ENCODE peak calls at places on chromosome X, in five cellular contexts. One of them, this sample, is unnamed.

GRCh38 chrX:68261060-68261672 is 172.1 kb downstream of the OPHN1 start:
- DNase-seq in H1: no peak
- DNase-seq in GM12892: no peak
- DNase-seq in HepG2: no peak
- DNase-seq in K562: no peak
- DNase-seq in this sample: no peak

GRCh38 chrX:150446995-150447394 is 83.9 kb downstream of the MAMLD1 start:
- DNase-seq in H1: no peak
- DNase-seq in GM12892: no peak
- DNase-seq in HepG2: no peak
- DNase-seq in K562: no peak
- DNase-seq in this sample: no peak

GRCh38 chrX:21166302-21166982 is 207.8 kb upstream of the CNKSR2 start:
- DNase-seq in H1: no peak
- DNase-seq in GM12892: no peak
- DNase-seq in HepG2: peak
- DNase-seq in K562: no peak
- DNase-seq in this sample: no peak

GRCh38 chrX:45781901-45782553 is 581.4 kb upstream of the DIPK2B start:
- DNase-seq in H1: no peak
- DNase-seq in GM12892: no peak
- DNase-seq in HepG2: peak
- DNase-seq in K562: no peak
- DNase-seq in this sample: no peak

GRCh38 chrX:105648732-105649131 is 173.6 kb upstream of the NRK start:
- DNase-seq in H1: no peak
- DNase-seq in GM12892: no peak
- DNase-seq in HepG2: no peak
- DNase-seq in K562: no peak
- DNase-seq in this sample: no peak

GRCh38 chrX:27491397-27491796 is 28.3 kb upstream of the PPP4R3C start:
- DNase-seq in H1: no peak
- DNase-seq in GM12892: no peak
- DNase-seq in HepG2: peak
- DNase-seq in K562: no peak
- DNase-seq in this sample: no peak

GRCh38 chrX:39642071-39642470 is 455.7 kb downstream of the BCOR start:
- DNase-seq in H1: no peak
- DNase-seq in GM12892: no peak
- DNase-seq in HepG2: peak
- DNase-seq in K562: no peak
- DNase-seq in this sample: no peak

GRCh38 chrX:139851730-139852129 is 81.1 kb downstream of the ATP11C start:
- DNase-seq in H1: no peak
- DNase-seq in GM12892: no peak
- DNase-seq in HepG2: no peak
- DNase-seq in K562: no peak
- DNase-seq in this sample: no peak

GRCh38 chrX:63658920-63659319 is 126.1 kb downstream of the ARHGEF9 start:
- DNase-seq in H1: no peak
- DNase-seq in GM12892: no peak
- DNase-seq in HepG2: no peak
- DNase-seq in K562: no peak
- DNase-seq in this sample: no peak

GRCh38 chrX:106780664-106781377 is 21.7 kb upstream of the TBC1D8B start:
- DNase-seq in H1: no peak
- DNase-seq in GM12892: no peak
- DNase-seq in HepG2: peak
- DNase-seq in K562: no peak
- DNase-seq in this sample: no peak

GRCh38 chrX:70970482-70970999 is 39.6 kb upstream of the SLC7A3 start:
- DNase-seq in H1: no peak
- DNase-seq in GM12892: no peak
- DNase-seq in HepG2: peak
- DNase-seq in K562: peak
- DNase-seq in this sample: no peak

GRCh38 chrX:70476934-70477733 is 32.5 kb downstream of the DLG3 start:
- DNase-seq in H1: peak
- DNase-seq in GM12892: no peak
- DNase-seq in HepG2: no peak
- DNase-seq in K562: peak
- DNase-seq in this sample: no peak

GRCh38 chrX:71282514-71283408 is 674 bp upstream of the NONO start:
- DNase-seq in H1: no peak
- DNase-seq in GM12892: no peak
- DNase-seq in HepG2: peak
- DNase-seq in K562: peak
- DNase-seq in this sample: no peak

GRCh38 chrX:1487401-1487800 is 34.7 kb upstream of the ASMTL start:
- DNase-seq in H1: no peak
- DNase-seq in GM12892: no peak
- DNase-seq in HepG2: no peak
- DNase-seq in K562: no peak
- DNase-seq in this sample: no peak

GRCh38 chrX:132984058-132984650 is 25.7 kb upstream of the HS6ST2 start:
- DNase-seq in H1: no peak
- DNase-seq in GM12892: no peak
- DNase-seq in HepG2: no peak
- DNase-seq in K562: no peak
- DNase-seq in this sample: no peak

GRCh38 chrX:134074151-134074550 is 88.8 kb upstream of the GPC3 start:
- DNase-seq in H1: no peak
- DNase-seq in GM12892: no peak
- DNase-seq in HepG2: peak
- DNase-seq in K562: no peak
- DNase-seq in this sample: no peak

GRCh38 chrX:4240541-4241194 is 527.2 kb upstream of the PRKX start:
- DNase-seq in H1: no peak
- DNase-seq in GM12892: no peak
- DNase-seq in HepG2: peak
- DNase-seq in K562: no peak
- DNase-seq in this sample: no peak

GRCh38 chrX:106935175-106935574 is 15.0 kb downstream of the CLDN2 start:
- DNase-seq in H1: no peak
- DNase-seq in GM12892: no peak
- DNase-seq in HepG2: no peak
- DNase-seq in K562: no peak
- DNase-seq in this sample: no peak

GRCh38 chrX:147978931-147979330 is 2.2 kb upstream of the FMR1NB start:
- DNase-seq in H1: no peak
- DNase-seq in GM12892: no peak
- DNase-seq in HepG2: no peak
- DNase-seq in K562: no peak
- DNase-seq in this sample: no peak

GRCh38 chrX:93874554-93874953 is 200.5 kb downstream of the FAM133A start:
- DNase-seq in H1: no peak
- DNase-seq in GM12892: no peak
- DNase-seq in HepG2: peak
- DNase-seq in K562: peak
- DNase-seq in this sample: no peak

GRCh38 chrX:125004799-125005198 is 314.9 kb upstream of the TEX13C start:
- DNase-seq in H1: no peak
- DNase-seq in GM12892: no peak
- DNase-seq in HepG2: no peak
- DNase-seq in K562: peak
- DNase-seq in this sample: no peak

GRCh38 chrX:48801281-48802088 is at the start of gene HDAC6:
- DNase-seq in H1: peak
- DNase-seq in GM12892: peak
- DNase-seq in HepG2: peak
- DNase-seq in K562: peak
- DNase-seq in this sample: peak
- TF ChIP-seq POLR2A in H1: no peak
- TF ChIP-seq POLR2A in GM12892: peak
- TF ChIP-seq POLR2A in HepG2: peak
- TF ChIP-seq POLR2A in K562: no peak
- TF ChIP-seq POLR2A in this sample: no peak

DNA sequence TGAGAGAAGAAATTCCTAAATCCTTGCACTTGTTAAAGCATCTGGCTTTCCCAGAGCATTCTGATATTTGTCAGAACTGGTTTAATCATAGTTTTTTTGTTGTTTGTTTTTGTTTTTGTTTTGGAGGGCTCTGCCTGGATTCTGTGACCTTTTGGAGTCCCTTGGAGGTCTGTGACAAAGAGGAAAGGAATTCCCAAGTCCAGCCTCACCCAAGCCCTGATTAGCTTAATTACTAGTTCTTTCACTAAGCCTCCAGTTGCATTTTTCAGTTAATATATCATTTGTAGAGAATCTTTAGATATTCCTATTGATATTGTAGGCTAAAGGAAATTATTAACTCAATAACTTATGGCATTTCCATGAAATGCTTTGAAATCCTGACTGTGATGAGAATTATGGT is 689 bp downstream of the ACE2 start:
- DNase-seq in H1: no peak
- DNase-seq in GM12892: no peak
- DNase-seq in HepG2: no peak
- DNase-seq in K562: no peak
- DNase-seq in this sample: no peak
- TF ChIP-seq POLR2AphosphoS5 in H1: no peak
- TF ChIP-seq POLR2AphosphoS5 in GM12892: no peak
- TF ChIP-seq POLR2AphosphoS5 in HepG2: no peak
- TF ChIP-seq POLR2AphosphoS5 in K562: no peak
- TF ChIP-seq POLR2AphosphoS5 in this sample: no peak

GRCh38 chrX:113412106-113412505 is 571.5 kb upstream of the AMOT start:
- DNase-seq in H1: no peak
- DNase-seq in GM12892: no peak
- DNase-seq in HepG2: no peak
- DNase-seq in K562: no peak
- DNase-seq in this sample: no peak
- TF ChIP-seq TAF1 in H1: no peak
- TF ChIP-seq TAF1 in GM12892: no peak
- TF ChIP-seq TAF1 in HepG2: no peak
- TF ChIP-seq TAF1 in K562: no peak
- TF ChIP-seq TAF1 in this sample: no peak

GRCh38 chrX:48540480-48540879 is 966 bp downstream of the TBC1D25 start:
- DNase-seq in H1: no peak
- DNase-seq in GM12892: no peak
- DNase-seq in HepG2: no peak
- DNase-seq in K562: peak
- DNase-seq in this sample: no peak
- TF ChIP-seq POLR2A in H1: no peak
- TF ChIP-seq POLR2A in GM12892: no peak
- TF ChIP-seq POLR2A in HepG2: no peak
- TF ChIP-seq POLR2A in K562: no peak
- TF ChIP-seq POLR2A in this sample: no peak

GRCh38 chrX:19810809-19811208 is 76.6 kb downstream of the SH3KBP1 start:
- DNase-seq in H1: no peak
- DNase-seq in GM12892: no peak
- DNase-seq in HepG2: peak
- DNase-seq in K562: no peak
- DNase-seq in this sample: no peak
- TF ChIP-seq POLR2AphosphoS5 in H1: no peak
- TF ChIP-seq POLR2AphosphoS5 in GM12892: no peak
- TF ChIP-seq POLR2AphosphoS5 in HepG2: no peak
- TF ChIP-seq POLR2AphosphoS5 in K562: no peak
- TF ChIP-seq POLR2AphosphoS5 in this sample: no peak

DNA sequence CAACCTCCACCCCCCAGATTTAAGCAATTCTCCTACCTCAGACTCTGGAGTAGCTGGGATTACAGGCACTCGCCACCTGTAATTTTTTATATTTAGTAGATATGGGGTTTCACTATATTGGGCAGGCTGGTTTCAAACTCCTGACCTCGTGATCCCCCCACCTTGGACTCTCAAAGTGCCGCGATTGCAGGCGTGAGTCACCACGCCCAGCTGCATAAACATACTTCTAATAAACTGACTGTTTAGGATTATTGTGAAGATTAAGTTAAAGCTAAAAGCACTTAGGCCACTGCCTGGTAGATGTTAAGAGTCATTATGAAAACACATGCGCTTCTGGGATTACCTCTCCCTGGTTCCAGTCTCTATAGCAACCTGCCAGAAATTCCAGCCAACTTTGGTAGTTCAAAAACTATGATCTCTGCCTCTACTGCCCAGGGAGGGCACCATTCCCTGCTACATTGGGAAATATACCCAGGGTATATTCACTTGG is 30.2 kb upstream of the GRIA3 start:
- DNase-seq in H1: no peak
- DNase-seq in GM12892: no peak
- DNase-seq in HepG2: no peak
- DNase-seq in K562: no peak
- DNase-seq in this sample: no peak
- TF ChIP-seq TAF1 in H1: no peak
- TF ChIP-seq TAF1 in GM12892: no peak
- TF ChIP-seq TAF1 in HepG2: no peak
- TF ChIP-seq TAF1 in K562: no peak
- TF ChIP-seq TAF1 in this sample: no peak

GRCh38 chrX:41781500-41781899 is 57.5 kb downstream of the GPR82 start:
- DNase-seq in H1: no peak
- DNase-seq in GM12892: peak
- DNase-seq in HepG2: peak
- DNase-seq in K562: peak
- DNase-seq in this sample: no peak

GRCh38 chrX:41779058-41779564 is 55.1 kb downstream of the GPR82 start:
- DNase-seq in H1: no peak
- DNase-seq in GM12892: no peak
- DNase-seq in HepG2: peak
- DNase-seq in K562: no peak
- DNase-seq in this sample: no peak

GRCh38 chrX:41785685-41786084 is 61.7 kb downstream of the GPR82 start:
- DNase-seq in H1: no peak
- DNase-seq in GM12892: no peak
- DNase-seq in HepG2: no peak
- DNase-seq in K562: no peak
- DNase-seq in this sample: no peak

DNA sequence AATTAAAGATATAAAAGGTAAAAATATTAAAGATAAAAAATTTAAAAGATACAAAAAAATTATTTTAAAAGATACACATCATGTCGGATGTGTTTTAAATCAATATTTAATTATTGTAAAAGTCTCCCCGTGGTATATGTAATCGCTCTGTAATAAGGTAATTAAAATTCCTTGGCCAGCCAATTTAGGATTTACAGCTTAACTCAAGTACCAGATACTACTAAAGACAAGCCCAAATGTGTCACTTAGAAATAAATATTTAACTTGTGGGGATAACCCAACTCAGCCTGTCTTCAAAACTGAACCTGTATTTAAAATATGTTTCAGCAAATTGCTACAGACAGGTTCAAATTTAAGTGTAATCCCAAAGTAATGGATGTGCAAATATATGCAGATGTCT is 56.0 kb downstream of the GPR82 start:
- DNase-seq in H1: no peak
- DNase-seq in GM12892: no peak
- DNase-seq in HepG2: no peak
- DNase-seq in K562: no peak
- DNase-seq in this sample: no peak
- TF ChIP-seq POLR2A in H1: no peak
- TF ChIP-seq POLR2A in GM12892: no peak
- TF ChIP-seq POLR2A in HepG2: no peak
- TF ChIP-seq POLR2A in K562: no peak
- TF ChIP-seq POLR2A in this sample: no peak

DNA sequence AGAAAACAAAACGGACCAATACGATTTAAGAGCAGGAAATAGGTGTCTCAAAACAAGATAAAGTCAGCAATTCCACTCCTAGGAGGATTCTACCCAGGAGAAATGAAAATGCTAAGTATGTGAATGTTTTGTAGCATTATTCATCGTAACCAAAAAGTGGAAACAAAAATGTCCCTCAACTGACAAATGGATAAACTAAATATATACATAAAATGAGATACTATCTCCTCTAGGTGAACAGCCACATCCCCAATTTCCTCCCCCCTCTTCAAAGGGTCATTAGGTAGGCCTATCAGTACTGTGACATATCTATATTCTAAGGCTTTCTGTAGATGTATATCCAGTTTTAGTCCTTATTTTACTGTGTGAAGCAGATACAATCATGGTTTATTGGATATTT is 18.0 kb downstream of the DDX3X start:
- DNase-seq in H1: no peak
- DNase-seq in GM12892: no peak
- DNase-seq in HepG2: no peak
- DNase-seq in K562: no peak
- DNase-seq in this sample: no peak
- TF ChIP-seq POLR2AphosphoS5 in H1: no peak
- TF ChIP-seq POLR2AphosphoS5 in GM12892: peak
- TF ChIP-seq POLR2AphosphoS5 in HepG2: no peak
- TF ChIP-seq POLR2AphosphoS5 in K562: no peak
- TF ChIP-seq POLR2AphosphoS5 in this sample: no peak